ENCODE peak calls at places on chromosome 13, in nine cellular contexts. E is stomach, O is HCT116, L is K562, Q is Panc1, Z is upper lobe of left lung, Y is transverse colon, V is sigmoid colon, K is spleen. D is an unnamed sample.

GRCh38 chr13:73287871-73288270 is 229.1 kb downstream of the KLF5 start:
- DNase-seq in V (no peak), K (no peak), Q (no peak), E (no peak), O (no peak), Z (no peak), L (no peak), Y (no peak), D (no peak)

GRCh38 chr13:24842533-24843278 is 78.7 kb downstream of the RNF17 start:
- DNase-seq in L (no peak), Q (no peak), V (no peak), O (no peak), Y (no peak), K (no peak), Z (peak; percentile 68), E (no peak), D (no peak)

GRCh38 chr13:44267203-44267602 is 106.4 kb upstream of the SERP2 start:
- DNase-seq in E (no peak), L (no peak), O (no peak), K (no peak), Z (no peak), Q (no peak), Y (no peak), V (no peak), D (no peak)

GRCh38 chr13:68481130-68481529 is 1251.0 kb upstream of the PCDH9 start:
- DNase-seq in V (no peak), L (no peak), Z (no peak), Q (no peak), O (no peak), K (no peak), E (no peak), Y (no peak), D (no peak)

GRCh38 chr13:37446503-37446902 is 152.1 kb downstream of the POSTN start:
- DNase-seq in O (no peak), Y (no peak), K (no peak), Q (no peak), L (no peak), V (no peak), E (no peak), Z (no peak), D (no peak)

GRCh38 chr13:26372747-26373146 is 118.8 kb downstream of the CDK8 start:
- DNase-seq in V (no peak), E (no peak), O (no peak), Z (no peak), K (no peak), L (no peak), Q (no peak), Y (no peak), D (no peak)

GRCh38 chr13:83184819-83185218 is 697.5 kb downstream of the SLITRK1 start:
- DNase-seq in O (no peak), Z (no peak), L (no peak), K (no peak), Y (no peak), V (no peak), Q (no peak), E (no peak), D (no peak)

GRCh38 chr13:44237276-44237767 is 136.3 kb upstream of the SERP2 start:
- DNase-seq in V (peak; percentile 92), E (no peak), Y (peak; percentile 47), L (no peak), O (no peak), Z (peak; percentile 73), K (no peak), Q (no peak), D (peak; percentile 56)

GRCh38 chr13:70162141-70162540 is 53.9 kb upstream of the KLHL1 start:
- DNase-seq in E (no peak), Z (no peak), L (no peak), O (no peak), Q (no peak), K (no peak), V (no peak), Y (no peak), D (no peak)

GRCh38 chr13:108328848-108329247 is 59.3 kb downstream of the TNFSF13B start:
- DNase-seq in E (no peak), L (no peak), Q (no peak), V (no peak), O (no peak), Z (no peak), K (no peak), Y (no peak), D (no peak)

GRCh38 chr13:21060827-21061076 is 634 bp downstream of the LATS2 start:
- DNase-seq in L (no peak), K (no peak), V (no peak), Q (no peak), Z (peak; percentile 34), O (no peak), Y (no peak), E (peak; percentile 29), D (no peak)

GRCh38 chr13:104875008-104875762 is 1660.3 kb downstream of the EFNB2 start:
- DNase-seq in Q (no peak), L (no peak), Z (no peak), E (no peak), O (no peak), V (no peak), Y (no peak), K (no peak), D (no peak)

GRCh38 chr13:91557328-91557727 is 158.9 kb downstream of the GPC5 start:
- DNase-seq in Y (no peak), L (no peak), K (no peak), Z (no peak), O (no peak), Q (no peak), V (no peak), E (no peak), D (no peak)

GRCh38 chr13:75877092-75877491 is 241.0 kb downstream of the LMO7 start:
- DNase-seq in K (no peak), Z (no peak), L (no peak), Y (no peak), E (no peak), O (no peak), V (no peak), Q (no peak), D (no peak)

GRCh38 chr13:44317752-44318550 is 55.7 kb upstream of the SERP2 start:
- DNase-seq in Y (no peak), V (no peak), Z (no peak), K (no peak), O (no peak), Q (no peak), L (no peak), E (no peak), D (no peak)

GRCh38 chr13:110398564-110399507 is 91.8 kb downstream of the COL4A2 start:
- DNase-seq in L (no peak), Z (no peak), O (no peak), V (no peak), K (no peak), E (no peak), Y (no peak), Q (no peak), D (no peak)

GRCh38 chr13:24038846-24039330 is 121.6 kb upstream of the SPATA13 start:
- DNase-seq in Q (no peak), Y (peak; percentile 16), O (no peak), V (no peak), K (no peak), L (no peak), E (no peak), Z (no peak), D (no peak)

GRCh38 chr13:49627831-49628652 is at the start of gene ARL11:
- DNase-seq in E (peak; percentile 56), V (peak; percentile 76), O (no peak), Z (peak; percentile 89), Q (no peak), L (peak; percentile 47), K (peak; percentile 96), Y (peak; percentile 80), D (peak; percentile 33)
- TF ChIP-seq POLR2AphosphoS5 in E (no peak), V (peak; percentile 33), O (no peak), Z (peak; percentile 71), Q (no peak), L (no peak), K (peak; percentile 95), Y (peak; percentile 62), D (no peak)

DNA sequence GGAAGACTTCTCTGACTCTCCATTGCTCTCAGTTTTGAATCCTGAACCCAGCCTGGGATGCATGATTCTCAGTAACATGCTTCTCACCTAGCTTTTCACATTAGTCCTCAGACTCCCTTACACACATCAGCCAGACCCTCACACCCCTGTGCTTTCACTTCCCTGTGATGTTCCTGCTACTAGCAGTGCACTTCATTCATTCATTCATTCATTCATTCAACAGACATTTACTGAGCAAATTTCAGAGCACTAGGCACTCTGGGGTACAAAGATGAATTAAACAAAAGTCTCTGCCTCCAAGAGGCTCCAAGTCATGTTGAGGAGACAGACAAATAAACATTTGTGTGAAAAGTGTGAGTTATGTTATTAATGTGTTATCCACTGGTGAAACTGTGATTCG is 145.2 kb downstream of the RXFP2 start:
- DNase-seq in L (no peak), Q (no peak), K (no peak), Y (no peak), Z (no peak), E (no peak), V (no peak), O (no peak), D (no peak)
- H3K4me1 ChIP-seq in L (no peaks in the 10 kb centered on the region), Q (no peaks in the 10 kb centered on the region), K (peaks cover 3% of the 10 kb centered on the region), Y (no peaks in the 10 kb centered on the region), Z (peaks cover 4% of the 10 kb centered on the region), E (peaks cover 19% of the 10 kb centered on the region), V (no peaks in the 10 kb centered on the region), O (no peaks in the 10 kb centered on the region), D (no peaks in the 10 kb centered on the region)

GRCh38 chr13:89372193-89372592 is 1701.0 kb downstream of the SLITRK5 start:
- DNase-seq in K (no peak), O (no peak), V (no peak), Y (no peak), E (no peak), Q (no peak), L (no peak), Z (no peak), D (no peak)

GRCh38 chr13:89380101-89380500 is 1708.9 kb downstream of the SLITRK5 start:
- DNase-seq in E (peak; percentile 34), Z (no peak), Q (no peak), K (no peak), O (peak; percentile 4), L (no peak), Y (peak; percentile 11), V (no peak), D (no peak)

GRCh38 chr13:89375839-89376238 is 1704.7 kb downstream of the SLITRK5 start:
- DNase-seq in Z (no peak), V (no peak), E (no peak), O (no peak), Q (no peak), L (no peak), Y (no peak), K (no peak), D (no peak)
- TF ChIP-seq POLR2AphosphoS5 in Z (no peak), V (no peak), E (no peak), O (no peak), Q (no peak), L (no peak), Y (no peak), K (no peak), D (no peak)

DNA sequence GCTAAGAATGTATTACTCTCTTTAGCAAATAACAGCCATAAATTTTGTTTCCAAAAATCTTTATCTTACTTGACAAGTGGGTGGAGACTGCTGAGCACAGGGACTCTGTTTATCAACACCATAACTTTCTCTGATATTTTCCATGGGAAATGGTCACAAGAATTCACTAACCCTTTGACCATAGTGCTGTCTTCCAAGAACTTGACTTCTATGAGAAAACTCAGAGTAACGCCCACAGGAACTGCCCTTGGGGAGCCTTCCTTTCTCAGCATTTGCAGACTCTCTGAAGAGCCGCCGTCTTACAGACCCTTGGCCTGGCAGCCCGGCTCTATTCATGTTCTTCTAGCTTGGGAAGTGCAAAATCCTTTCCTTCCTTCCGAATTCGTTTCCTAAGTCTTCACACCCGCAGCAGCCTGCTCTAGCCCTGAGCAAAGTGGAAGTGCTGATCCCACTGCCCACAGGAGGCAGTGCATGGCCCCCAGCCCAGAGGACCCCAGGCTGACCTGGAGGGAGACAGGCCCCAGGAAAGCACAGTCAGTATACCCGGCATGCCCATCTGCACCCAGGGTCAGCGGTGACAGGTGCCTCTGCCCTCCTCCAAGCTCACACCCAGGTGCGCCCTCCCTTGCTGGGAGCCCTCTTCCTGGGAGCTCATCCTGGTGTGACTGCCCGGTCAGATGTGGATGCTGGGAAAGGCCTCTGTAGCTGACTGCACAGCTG is 10.2 kb downstream of the GAS6 start:
- DNase-seq in Z (no peak), Y (no peak), E (no peak), O (no peak), K (peak; percentile 62), Q (no peak), L (no peak), V (no peak), D (peak; percentile 47)
- H3K4me1 ChIP-seq in Z (peaks cover 55% of the 10 kb centered on the region), Y (peaks cover 70% of the 10 kb centered on the region), E (peaks cover 67% of the 10 kb centered on the region), O (peaks cover 20% of the 10 kb centered on the region), K (peaks cover 27% of the 10 kb centered on the region), Q (peaks cover 8% of the 10 kb centered on the region), L (peaks cover 21% of the 10 kb centered on the region), V (peaks cover 48% of the 10 kb centered on the region), D (peaks cover 12% of the 10 kb centered on the region)